ENCODE peak calls at places on chromosomes 3 and 15, in ten cellular contexts. F is heart left ventricle; E is hepatocyte; J is fibroblast of the conjunctiva; W is stimulated activated naive CD8-positive, alpha-beta T cell treated with anti-CD3 and anti-CD28 coated beads, Interleukin-15, amount 100 ng/mL, for 72 hours; P is astrocyte of the spinal cord; C is head of caudate nucleus; Y is NT2/D1; N is spleen; O is DMS79. I is an unnamed sample.

GRCh38 chr3:158470944-158471638 is 99.9 kb upstream of the MLF1 start:
- DNase-seq in C (no peak), F (no peak), J (peak), P (peak), W (no peak), N (no peak), Y (no peak), E (peak), O (no peak), I (peak)

GRCh38 chr3:36700537-36701248 is 63.7 kb downstream of the DCLK3 start:
- DNase-seq in J (peak), F (peak), O (peak), P (peak), N (no peak), W (peak), E (peak), C (peak), Y (peak), I (peak)

GRCh38 chr15:74867562-74868458 is 5.4 kb downstream of the SCAMP2 start:
- DNase-seq in C (no peak), N (no peak), W (no peak), F (no peak), O (no peak), E (no peak), Y (no peak), P (no peak), J (no peak), I (no peak)

GRCh38 chr3:32219537-32219936 is 18.9 kb upstream of the CMTM8 start:
- DNase-seq in J (no peak), W (no peak), C (no peak), Y (no peak), O (no peak), P (no peak), N (no peak), E (no peak), F (no peak), I (no peak)

GRCh38 chr3:32844914-32845313 is 27.1 kb downstream of the TRIM71 start:
- DNase-seq in O (no peak), E (no peak), C (no peak), Y (no peak), P (no peak), F (no peak), W (no peak), N (no peak), J (no peak), I (no peak)

GRCh38 chr15:48855501-48856440 is 22.2 kb upstream of the EID1 start:
- DNase-seq in O (no peak), C (peak), P (peak), W (no peak), E (peak), N (no peak), J (no peak), Y (no peak), F (no peak), I (peak)

GRCh38 chr15:76340198-76340801 is 3.7 kb downstream of the ISL2 start:
- DNase-seq in P (peak), W (peak), E (peak), J (no peak), C (no peak), F (no peak), Y (no peak), N (peak), O (no peak), I (peak)

GRCh38 chr3:60742606-60743145 is 508.6 kb downstream of the FHIT start:
- DNase-seq in E (peak), N (no peak), J (no peak), O (no peak), W (no peak), C (no peak), P (peak), Y (peak), F (no peak), I (peak)

GRCh38 chr15:51837784-51838183 is 8.3 kb downstream of the TMOD3 start:
- DNase-seq in Y (no peak), N (no peak), C (no peak), J (no peak), O (no peak), W (no peak), F (no peak), E (no peak), P (peak), I (peak)

GRCh38 chr3:165507576-165507975 is 311.4 kb upstream of the SLITRK3 start:
- DNase-seq in F (no peak), O (no peak), E (no peak), N (no peak), C (no peak), W (no peak), J (no peak), Y (no peak), P (no peak), I (no peak)